ENCODE peak calls at places on chromosome 20, in ten cellular contexts. B is mammary epithelial cell, W is fibroblast of the aortic adventitia, Y is bronchial epithelial cell, R is pancreas, Z is tibial artery, H is skeletal muscle cell, L is GM12878, N is lower leg skin, A is heart left ventricle. X is an unnamed sample.

GRCh38 chr20:7232796-7233195 is 465.3 kb downstream of the BMP2 start:
- DNase-seq in A (no peak), N (no peak), Z (no peak), B (peak), L (no peak), Y (peak), H (no peak), R (no peak), W (no peak), X (no peak)

GRCh38 chr20:37945034-37945660 is 42.2 kb downstream of the VSTM2L start:
- DNase-seq in B (no peak), W (no peak), Z (no peak), R (no peak), A (no peak), N (no peak), L (no peak), Y (no peak), H (no peak), X (no peak)

GRCh38 chr20:45097485-45098095 is 3.3 kb downstream of the KCNS1 start:
- DNase-seq in W (peak), A (no peak), L (no peak), N (no peak), R (no peak), H (no peak), B (no peak), Y (no peak), Z (no peak), X (peak)

GRCh38 chr20:35555951-35556645 is 14.2 kb downstream of the ERGIC3 start:
- DNase-seq in B (no peak), R (no peak), Y (no peak), Z (no peak), N (no peak), L (no peak), H (no peak), A (no peak), W (no peak), X (no peak)

GRCh38 chr20:32231847-32232246 is 24.2 kb downstream of the POFUT1 start:
- DNase-seq in W (no peak), Y (no peak), L (no peak), Z (no peak), N (no peak), H (no peak), A (no peak), R (no peak), B (no peak), X (peak)

GRCh38 chr20:330233-331149 is 5.1 kb downstream of the SOX12 start:
- DNase-seq in B (peak), A (peak), H (peak), Y (peak), N (no peak), L (no peak), W (peak), Z (no peak), R (no peak), X (peak)

GRCh38 chr20:41011551-41012067 is 17.0 kb upstream of the TOP1 start:
- DNase-seq in L (peak), R (no peak), Y (peak), A (no peak), Z (no peak), W (no peak), N (no peak), B (no peak), H (no peak), X (no peak)

GRCh38 chr20:57870597-57871236 is 160.9 kb upstream of the PMEPA1 start:
- DNase-seq in B (no peak), N (no peak), H (no peak), L (no peak), A (no peak), R (no peak), Y (no peak), Z (no peak), W (no peak), X (no peak)

GRCh38 chr20:53708129-53708968 is 114.7 kb upstream of the ZNF217 start:
- DNase-seq in L (peak), H (peak), B (peak), N (no peak), Y (no peak), A (no peak), Z (no peak), R (no peak), W (peak), X (peak)

GRCh38 chr20:23200914-23201313 is 114.8 kb upstream of the CD93 start:
- DNase-seq in Z (no peak), Y (peak), L (no peak), N (no peak), W (no peak), B (peak), H (no peak), R (peak), A (no peak), X (no peak)

DNA sequence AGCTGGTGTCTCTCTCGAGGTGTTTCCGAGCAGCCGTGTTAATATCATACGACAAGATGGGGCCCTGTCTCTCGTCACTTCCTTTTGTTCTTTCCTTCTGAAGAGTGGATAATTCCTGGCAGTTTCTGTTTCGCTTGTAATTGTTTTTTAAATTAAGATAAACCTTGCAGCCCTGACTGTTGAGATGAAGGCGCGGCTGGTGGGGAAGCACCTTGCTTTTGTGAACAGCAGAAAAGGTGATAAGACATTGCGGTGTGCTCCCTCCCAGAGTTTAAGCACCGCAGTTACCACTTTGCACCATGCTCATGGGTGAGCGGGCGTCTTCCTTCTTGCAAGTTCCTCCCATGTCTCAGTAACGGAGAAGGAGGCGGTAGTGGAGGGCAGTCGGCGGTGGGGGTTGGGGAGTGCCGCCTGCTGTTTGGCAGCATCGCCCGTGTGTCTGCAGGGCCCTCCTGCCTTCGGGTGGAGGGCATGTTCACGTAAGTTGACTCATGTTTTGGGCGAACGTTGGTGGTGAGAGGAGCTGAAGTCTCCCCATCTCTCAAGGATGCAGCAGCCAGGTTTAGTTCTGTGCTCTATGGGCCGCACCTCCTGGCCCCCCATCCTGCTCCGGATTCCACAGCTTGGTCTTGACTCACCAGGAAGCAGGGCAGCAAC is 345.9 kb downstream of the TAF4 start:
- DNase-seq in Y (no peak), Z (no peak), H (no peak), W (no peak), R (no peak), L (no peak), B (no peak), N (no peak), A (no peak), X (peak)
- H3K4me3 ChIP-seq in Y (no peak), Z (no peak), H (no peak), W (no peak), R (no peak), L (no peak), B (no peak), N (no peak), A (peak), X (no peak)

GRCh38 chr20:36645998-36646397 is at the start of gene SLA2:
- DNase-seq in Z (no peak), Y (no peak), W (no peak), A (peak), H (no peak), R (no peak), N (no peak), L (no peak), B (no peak), X (no peak)
- H3K4me3 ChIP-seq in Z (no peak), Y (no peak), W (no peak), A (peak), H (no peak), R (no peak), N (no peak), L (no peak), B (no peak), X (no peak)

DNA sequence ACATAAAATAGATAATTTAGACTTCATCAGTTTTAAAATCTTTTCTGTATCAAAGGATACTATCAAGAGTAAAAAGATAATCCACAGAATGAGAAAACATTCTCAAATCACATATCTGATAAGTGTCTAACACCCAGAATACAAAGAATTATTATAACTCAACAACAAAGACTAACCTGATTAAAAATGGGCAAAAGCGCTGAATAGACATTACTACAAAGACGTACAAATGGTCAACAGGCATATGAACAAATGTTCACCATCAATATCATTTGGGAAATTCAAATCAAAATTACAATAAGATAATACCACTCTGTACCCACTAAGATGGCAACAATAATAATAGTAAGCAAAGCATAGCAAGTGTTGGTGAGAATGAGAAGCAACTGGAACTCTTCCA is 503.8 kb downstream of the CDH26 start:
- DNase-seq in Z (no peak), L (no peak), Y (no peak), R (no peak), N (no peak), W (no peak), H (no peak), A (no peak), B (no peak), X (no peak)
- H3K4me3 ChIP-seq in Z (no peak), L (no peak), Y (no peak), R (no peak), N (no peak), W (no peak), H (no peak), A (no peak), B (no peak), X (no peak)

GRCh38 chr20:24993337-24994185 is 1.0 kb upstream of the APMAP start:
- DNase-seq in Y (peak), B (peak), A (no peak), H (no peak), N (no peak), L (no peak), R (no peak), W (peak), Z (no peak), X (peak)
- H3K4me3 ChIP-seq in Y (peak), B (peak), A (peak), H (peak), N (no peak), L (peak), R (no peak), W (peak), Z (peak), X (peak)

DNA sequence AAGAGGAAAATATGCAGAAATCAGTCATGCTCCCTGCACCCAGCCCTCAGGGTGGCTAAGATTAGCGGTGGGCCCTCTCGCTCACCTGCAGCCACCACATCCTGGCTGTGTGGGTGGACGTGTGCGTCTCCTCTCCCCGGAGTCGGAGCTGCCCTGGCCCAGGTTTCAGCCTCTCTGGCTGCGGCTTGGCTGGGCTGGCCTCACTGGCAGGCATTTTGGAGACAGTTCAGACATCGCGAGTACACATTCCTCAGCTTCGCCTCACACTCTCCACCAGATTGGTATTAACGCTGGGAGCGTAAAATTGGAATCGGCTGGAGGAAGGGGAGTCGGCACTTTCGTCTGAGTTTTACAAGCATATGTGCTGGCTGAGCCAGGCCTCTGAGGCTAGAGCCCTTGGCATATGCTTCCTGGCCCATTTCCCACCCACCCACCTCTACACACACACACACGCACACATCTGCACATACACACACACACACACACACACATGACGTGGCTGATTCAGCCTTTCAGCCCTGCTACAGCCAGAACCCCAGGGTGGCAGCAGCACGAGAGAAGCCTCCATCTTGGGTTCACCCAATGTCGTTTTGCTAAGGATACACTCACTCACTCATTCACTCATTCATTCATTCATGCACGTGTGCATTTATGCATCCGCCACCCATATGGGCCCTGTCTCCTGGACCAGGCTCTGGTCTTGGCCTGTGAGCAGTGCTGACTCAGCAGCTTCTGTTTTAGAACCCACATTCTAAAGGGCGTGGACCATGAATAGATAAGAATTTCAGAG is 42.9 kb downstream of the BCAS4 start:
- DNase-seq in A (peak), N (peak), Z (peak), R (no peak), Y (peak), L (no peak), B (peak), W (peak), H (peak), X (peak)
- H3K4me3 ChIP-seq in A (no peak), N (no peak), Z (peak), R (no peak), Y (no peak), L (no peak), B (no peak), W (no peak), H (no peak), X (no peak)

GRCh38 chr20:62739581-62740285 is 31.1 kb downstream of the NTSR1 start:
- DNase-seq in R (no peak), H (no peak), L (no peak), B (no peak), N (no peak), A (no peak), Y (no peak), Z (no peak), W (no peak), X (peak)
- H3K4me3 ChIP-seq in R (no peak), H (no peak), L (no peak), B (no peak), N (no peak), A (peak), Y (no peak), Z (no peak), W (no peak), X (no peak)

GRCh38 chr20:3221398-3222226 is 12.3 kb downstream of the ITPA start:
- DNase-seq in R (no peak), Y (peak), A (no peak), L (no peak), B (no peak), W (no peak), H (no peak), Z (no peak), N (no peak), X (no peak)

GRCh38 chr20:3226093-3226492 is 12.9 kb downstream of the SLC4A11 start:
- DNase-seq in W (no peak), A (no peak), Y (no peak), Z (no peak), B (no peak), H (no peak), N (no peak), R (no peak), L (no peak), X (no peak)

GRCh38 chr20:3222635-3223600 is 13.6 kb downstream of the ITPA start:
- DNase-seq in W (no peak), R (no peak), A (peak), Y (peak), H (no peak), N (no peak), L (no peak), B (no peak), Z (no peak), X (no peak)

GRCh38 chr20:3224681-3225421 is 14.1 kb downstream of the SLC4A11 start:
- DNase-seq in Z (no peak), R (no peak), W (no peak), A (no peak), H (no peak), L (no peak), Y (peak), B (no peak), N (no peak), X (no peak)

DNA sequence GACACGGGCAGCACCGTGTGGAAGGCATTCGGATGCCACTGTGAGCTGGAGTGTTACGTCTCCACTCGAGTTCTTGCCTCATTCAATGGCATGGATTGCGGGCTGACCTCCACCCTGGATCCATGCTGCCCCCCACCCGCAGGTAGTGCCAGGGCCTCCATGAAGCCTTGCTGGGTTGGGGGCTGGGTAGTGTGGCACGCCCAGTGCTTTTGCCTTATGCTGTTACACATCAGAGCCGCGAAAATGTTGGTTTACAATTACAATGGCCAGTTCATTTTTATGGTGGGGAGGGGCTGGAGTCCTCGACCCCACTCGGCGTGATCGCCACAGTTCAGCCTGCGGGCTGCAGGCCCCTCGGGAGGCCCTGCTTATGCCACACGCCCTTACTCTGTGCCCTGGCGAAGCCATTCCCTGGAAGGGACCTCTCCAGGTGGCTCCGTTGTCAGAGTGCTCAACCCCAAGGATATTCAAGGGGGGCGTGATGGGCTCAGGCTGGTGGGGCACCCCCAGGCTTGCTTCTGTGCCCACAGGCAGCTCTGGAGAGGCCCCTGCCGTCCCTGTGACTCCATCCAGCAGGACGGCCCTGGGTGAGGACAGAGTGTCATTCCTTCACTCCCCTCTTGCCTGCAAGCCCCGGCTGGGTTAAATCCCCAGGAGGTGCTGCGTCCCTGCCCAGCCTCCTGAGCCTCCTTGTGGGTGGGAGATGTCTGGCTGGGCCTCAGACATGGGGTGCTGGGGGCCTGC is 14.8 kb downstream of the ITPA start:
- DNase-seq in N (no peak), L (no peak), Z (no peak), A (no peak), R (no peak), W (no peak), H (no peak), Y (no peak), B (no peak), X (no peak)
- H3K4me3 ChIP-seq in N (no peak), L (no peak), Z (no peak), A (no peak), R (no peak), W (no peak), H (no peak), Y (no peak), B (no peak), X (no peak)

GRCh38 chr20:21513881-21514540 is at the start of gene NKX2-2:
- DNase-seq in H (no peak), Z (no peak), R (no peak), A (no peak), W (no peak), L (no peak), Y (no peak), B (no peak), N (no peak), X (no peak)
- H3K4me3 ChIP-seq in H (peak), Z (peak), R (no peak), A (peak), W (no peak), L (no peak), Y (no peak), B (no peak), N (no peak), X (no peak)

DNA sequence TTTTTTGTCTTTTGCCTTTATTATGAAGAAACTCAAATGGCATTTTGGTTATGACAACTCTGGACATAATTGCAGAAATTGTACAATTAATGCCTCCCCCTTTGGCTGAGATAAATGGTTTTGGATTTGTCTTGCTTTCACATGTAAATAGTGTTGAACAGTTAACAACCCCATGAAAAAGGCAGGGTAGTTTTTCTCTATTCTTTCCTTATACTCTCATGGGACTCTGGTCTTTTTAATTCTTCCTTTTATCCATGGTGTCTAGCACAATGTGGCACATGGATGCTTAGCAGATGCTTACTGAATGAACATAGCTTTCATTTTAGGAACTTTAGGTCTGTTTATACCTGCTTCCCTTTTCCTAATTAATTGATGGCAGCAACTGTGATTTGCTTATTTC is 75.6 kb downstream of the NCOA3 start:
- DNase-seq in Z (no peak), W (no peak), L (no peak), R (no peak), Y (no peak), N (no peak), H (no peak), B (no peak), A (no peak), X (no peak)
- H3K4me3 ChIP-seq in Z (no peak), W (no peak), L (no peak), R (no peak), Y (no peak), N (no peak), H (no peak), B (peak), A (peak), X (no peak)

GRCh38 chr20:10007747-10008146 is 27.0 kb upstream of the ANKEF1 start:
- DNase-seq in H (no peak), Z (no peak), N (no peak), Y (no peak), B (no peak), A (no peak), W (no peak), R (no peak), L (no peak), X (no peak)

GRCh38 chr20:10006461-10006860 is 28.3 kb upstream of the ANKEF1 start:
- DNase-seq in L (no peak), Z (no peak), B (no peak), H (no peak), A (no peak), Y (no peak), W (no peak), N (no peak), R (no peak), X (peak)

GRCh38 chr20:10005885-10006284 is 28.9 kb upstream of the ANKEF1 start:
- DNase-seq in Y (no peak), H (no peak), A (no peak), W (no peak), N (no peak), L (no peak), R (peak), B (no peak), Z (no peak), X (no peak)

GRCh38 chr20:10004900-10005299 is 29.9 kb upstream of the ANKEF1 start:
- DNase-seq in Y (no peak), W (no peak), R (no peak), B (no peak), A (no peak), H (no peak), L (no peak), N (no peak), Z (no peak), X (no peak)

DNA sequence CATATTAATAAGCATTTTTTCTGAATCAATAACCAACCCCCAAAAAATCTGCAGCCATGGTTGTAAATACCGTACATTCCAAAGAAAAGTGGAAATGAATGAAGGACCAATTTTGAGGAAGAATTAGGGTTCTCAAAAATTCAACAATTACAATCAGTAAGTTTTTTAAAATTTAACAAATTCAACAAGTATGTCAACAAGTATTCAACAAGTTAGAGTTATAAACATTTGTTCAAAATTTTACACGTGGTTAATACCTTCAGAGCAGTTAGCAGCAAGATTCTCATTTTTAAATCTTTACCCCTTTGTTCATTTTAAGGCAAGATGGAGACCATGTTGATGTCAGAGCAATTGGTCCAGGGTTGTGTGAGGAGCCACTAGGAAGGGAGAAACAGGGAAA is 27.6 kb upstream of the ANKEF1 start:
- DNase-seq in L (no peak), N (no peak), H (no peak), A (no peak), R (no peak), Y (no peak), Z (no peak), B (no peak), W (no peak), X (no peak)
- H3K4me3 ChIP-seq in L (no peak), N (no peak), H (no peak), A (no peak), R (no peak), Y (no peak), Z (no peak), B (no peak), W (no peak), X (no peak)

X was measured in fibroblast of villous mesenchyme.